ENCODE peak calls at places on chromosome 5, in ten cellular contexts. O is pancreas, S is tibial artery, V is mammary epithelial cell, D is GM10248, L is ovary, B is HFFc6, Y is lower lobe of right lung, W is sigmoid colon, H is adrenal gland. Z is an unnamed sample.

GRCh38 chr5:95720094-95720793 is 10.9 kb upstream of the RHOBTB3 start:
- DNase-seq in L (no peak), O (no peak), H (no peak), D (no peak), B (no peak), S (no peak), Y (no peak), V (no peak), W (no peak), Z (no peak)

GRCh38 chr5:168301593-168302388 is 10.3 kb downstream of the WWC1 start:
- DNase-seq in H (no peak), S (no peak), B (no peak), D (no peak), Y (no peak), V (peak), W (no peak), L (no peak), O (peak), Z (no peak)

GRCh38 chr5:145825751-145826180 is 9.4 kb downstream of the PRELID2 start:
- DNase-seq in L (no peak), H (no peak), D (peak), B (peak), Y (no peak), S (no peak), W (no peak), O (no peak), V (peak), Z (no peak)

GRCh38 chr5:178569485-178569884 is 20.7 kb downstream of the COL23A1 start:
- DNase-seq in Y (no peak), V (no peak), L (no peak), S (no peak), B (no peak), W (no peak), H (no peak), D (no peak), O (no peak), Z (no peak)

GRCh38 chr5:160923927-160924705 is 72.1 kb upstream of the ATP10B start:
- DNase-seq in H (no peak), V (peak), S (no peak), O (peak), L (no peak), Y (peak), D (no peak), B (no peak), W (no peak), Z (no peak)

GRCh38 chr5:111472579-111472978 is 39.8 kb downstream of the STARD4 start:
- DNase-seq in L (no peak), O (no peak), D (peak), Y (no peak), S (no peak), H (no peak), B (no peak), V (no peak), W (no peak), Z (no peak)

GRCh38 chr5:139774980-139775654 is 20.5 kb upstream of the PSD2 start:
- DNase-seq in D (peak), H (peak), V (peak), B (peak), O (peak), L (peak), W (peak), Y (peak), S (peak), Z (peak)

GRCh38 chr5:142095651-142096330 is 12.8 kb upstream of the NDFIP1 start:
- DNase-seq in B (no peak), O (no peak), Y (no peak), V (no peak), L (no peak), W (no peak), D (no peak), S (no peak), H (no peak), Z (no peak)

GRCh38 chr5:124337996-124338395 is 408.4 kb downstream of the ZNF608 start:
- DNase-seq in D (no peak), S (no peak), Y (no peak), V (no peak), W (no peak), B (no peak), H (no peak), L (no peak), O (no peak), Z (no peak)

GRCh38 chr5:168920019-168920813 is 341.0 kb upstream of the PANK3 start:
- DNase-seq in W (no peak), D (no peak), Y (peak), L (no peak), S (no peak), O (no peak), H (no peak), V (no peak), B (no peak), Z (no peak)

GRCh38 chr5:1751026-1751863 is 48.4 kb downstream of the MRPL36 start:
- DNase-seq in B (no peak), V (no peak), W (peak), Y (peak), S (no peak), H (peak), L (no peak), O (no peak), D (no peak), Z (no peak)

GRCh38 chr5:173730610-173731302 is 114.3 kb upstream of the BOD1 start:
- DNase-seq in W (no peak), D (no peak), V (no peak), O (no peak), B (no peak), L (no peak), Y (no peak), S (no peak), H (no peak), Z (no peak)

GRCh38 chr5:130759061-130759460 is 406.0 kb downstream of the HINT1 start:
- DNase-seq in L (no peak), S (no peak), B (no peak), Y (no peak), V (no peak), D (no peak), O (no peak), W (no peak), H (no peak), Z (no peak)

GRCh38 chr5:177528631-177529030 is 11.9 kb upstream of the DDX41 start:
- DNase-seq in W (peak), D (no peak), Y (no peak), O (no peak), L (no peak), B (no peak), V (no peak), S (no peak), H (no peak), Z (no peak)

GRCh38 chr5:140794594-140795258 is at the start of gene PCDHA2:
- DNase-seq in S (no peak), V (no peak), B (no peak), Y (no peak), W (no peak), O (no peak), D (no peak), H (no peak), L (no peak), Z (no peak)

GRCh38 chr5:9771079-9771478 is 140.9 kb upstream of the TAS2R1 start:
- DNase-seq in D (no peak), W (no peak), S (no peak), L (no peak), B (no peak), Y (no peak), H (no peak), O (no peak), V (no peak), Z (no peak)

GRCh38 chr5:93620487-93621339 is 37.7 kb downstream of the NR2F1 start:
- DNase-seq in L (peak), B (peak), Y (peak), V (peak), D (peak), W (peak), H (peak), S (peak), O (peak), Z (no peak)

GRCh38 chr5:138696501-138696900 is 56.7 kb upstream of the CTNNA1 start:
- DNase-seq in V (peak), W (no peak), H (peak), O (no peak), S (no peak), D (no peak), Y (no peak), L (no peak), B (peak), Z (no peak)

GRCh38 chr5:27450607-27451006 is 412.2 kb upstream of the CDH9 start:
- DNase-seq in Y (no peak), W (no peak), D (no peak), B (peak), S (no peak), V (peak), O (no peak), L (no peak), H (no peak), Z (no peak)

GRCh38 chr5:148147415-148147814 is 20.9 kb upstream of the SPINK14 start:
- DNase-seq in O (no peak), B (no peak), H (no peak), L (no peak), S (no peak), W (no peak), Y (no peak), D (no peak), V (no peak), Z (no peak)

GRCh38 chr5:43661102-43661501 is 58.1 kb downstream of the NNT start:
- DNase-seq in B (peak), W (no peak), S (no peak), V (peak), H (peak), Y (no peak), O (no peak), D (no peak), L (no peak), Z (no peak)

GRCh38 chr5:37549411-37549810 is 170.3 kb downstream of the WDR70 start:
- DNase-seq in B (no peak), L (no peak), H (no peak), S (no peak), Y (no peak), V (no peak), W (no peak), O (no peak), D (no peak), Z (no peak)

GRCh38 chr5:113123563-113123962 is 147.0 kb downstream of the DCP2 start:
- DNase-seq in W (no peak), O (no peak), Y (no peak), S (no peak), D (no peak), H (no peak), V (no peak), B (no peak), L (no peak), Z (no peak)

GRCh38 chr5:86108825-86109224 is 508.9 kb upstream of the COX7C start:
- DNase-seq in L (no peak), B (no peak), D (no peak), W (no peak), S (no peak), Y (no peak), V (no peak), O (no peak), H (no peak), Z (no peak)

GRCh38 chr5:121432-121831 is 29.5 kb downstream of the PLEKHG4B start:
- DNase-seq in H (no peak), L (no peak), Y (no peak), W (no peak), B (no peak), S (no peak), O (no peak), V (no peak), D (no peak), Z (no peak)

GRCh38 chr5:43428034-43428712 is 16.0 kb upstream of the CCL28 start:
- DNase-seq in B (peak), L (no peak), H (no peak), D (no peak), W (no peak), Y (no peak), S (no peak), V (peak), O (no peak), Z (no peak)

GRCh38 chr5:114237766-114238165 is 124.1 kb upstream of the KCNN2 start:
- DNase-seq in D (no peak), H (no peak), V (peak), L (no peak), B (peak), O (no peak), W (no peak), S (no peak), Y (no peak), Z (no peak)

GRCh38 chr5:170631471-170632195 is 127.8 kb downstream of the KCNIP1 start:
- DNase-seq in H (peak), Y (no peak), D (no peak), W (peak), V (no peak), O (no peak), S (peak), L (no peak), B (no peak), Z (no peak)
- TF ChIP-seq CTCF in H (no peak), Y (no peak), D (no peak), W (no peak), V (peak), O (no peak), S (no peak), L (no peak), B (peak), Z (no peak)

DNA sequence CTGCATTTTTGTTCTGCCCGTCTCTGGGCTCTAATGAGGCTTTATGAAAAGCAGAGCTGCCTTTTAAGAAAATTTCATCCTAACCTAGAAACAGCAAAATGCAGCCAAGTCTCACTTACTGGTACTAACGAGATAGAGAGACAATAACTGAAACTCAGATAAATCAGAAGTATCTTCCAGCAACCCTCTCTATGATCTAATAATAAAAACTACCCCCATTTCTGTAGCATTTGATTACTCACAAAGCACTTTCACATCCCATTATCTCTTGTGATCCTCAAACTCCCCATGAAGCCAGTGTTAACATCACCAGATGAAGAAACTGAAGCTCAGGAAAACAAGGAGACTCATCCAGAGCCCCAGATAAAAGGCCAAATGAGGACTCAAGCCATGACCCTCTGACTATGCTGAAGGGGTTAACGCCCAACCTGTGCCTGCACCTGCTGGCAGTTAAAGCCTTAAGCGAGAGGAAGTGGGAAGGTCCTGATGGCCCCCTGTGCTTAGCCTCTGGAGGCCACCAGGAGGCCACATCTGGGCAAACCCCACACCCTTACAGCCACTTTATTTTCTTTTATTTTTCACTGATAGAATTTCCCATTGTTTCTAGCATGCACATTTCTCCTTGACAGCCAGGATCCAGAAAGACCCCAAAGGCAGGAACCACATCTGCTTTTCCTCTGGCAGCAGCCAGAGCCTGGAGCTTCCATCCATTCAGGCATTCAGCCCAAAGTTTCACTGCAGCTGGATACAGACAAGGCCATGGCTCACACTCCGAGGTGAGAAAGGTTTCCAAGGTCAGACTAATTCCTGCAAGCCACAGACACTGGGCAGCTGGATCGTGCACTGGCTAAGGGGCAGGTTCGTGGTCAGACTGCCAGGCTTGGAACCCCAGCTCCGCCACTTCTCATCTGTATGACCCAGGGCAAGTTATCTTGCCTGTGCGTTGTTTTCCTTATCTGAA is 37.2 kb downstream of the SPOCK1 start:
- DNase-seq in H (no peak), D (no peak), O (no peak), B (no peak), S (no peak), L (no peak), V (no peak), Y (no peak), W (no peak), Z (no peak)
- TF ChIP-seq CTCF in H (no peak), D (no peak), O (no peak), B (peak), S (no peak), L (no peak), V (no peak), Y (no peak), W (no peak), Z (no peak)

GRCh38 chr5:62562867-62563266 is 15.8 kb upstream of the LRRC70 start:
- DNase-seq in Y (no peak), O (no peak), D (no peak), H (no peak), V (no peak), B (no peak), W (no peak), S (no peak), L (no peak), Z (no peak)
- TF ChIP-seq CTCF in Y (no peak), O (no peak), D (no peak), H (no peak), V (peak), B (peak), W (no peak), S (no peak), L (no peak), Z (no peak)

DNA sequence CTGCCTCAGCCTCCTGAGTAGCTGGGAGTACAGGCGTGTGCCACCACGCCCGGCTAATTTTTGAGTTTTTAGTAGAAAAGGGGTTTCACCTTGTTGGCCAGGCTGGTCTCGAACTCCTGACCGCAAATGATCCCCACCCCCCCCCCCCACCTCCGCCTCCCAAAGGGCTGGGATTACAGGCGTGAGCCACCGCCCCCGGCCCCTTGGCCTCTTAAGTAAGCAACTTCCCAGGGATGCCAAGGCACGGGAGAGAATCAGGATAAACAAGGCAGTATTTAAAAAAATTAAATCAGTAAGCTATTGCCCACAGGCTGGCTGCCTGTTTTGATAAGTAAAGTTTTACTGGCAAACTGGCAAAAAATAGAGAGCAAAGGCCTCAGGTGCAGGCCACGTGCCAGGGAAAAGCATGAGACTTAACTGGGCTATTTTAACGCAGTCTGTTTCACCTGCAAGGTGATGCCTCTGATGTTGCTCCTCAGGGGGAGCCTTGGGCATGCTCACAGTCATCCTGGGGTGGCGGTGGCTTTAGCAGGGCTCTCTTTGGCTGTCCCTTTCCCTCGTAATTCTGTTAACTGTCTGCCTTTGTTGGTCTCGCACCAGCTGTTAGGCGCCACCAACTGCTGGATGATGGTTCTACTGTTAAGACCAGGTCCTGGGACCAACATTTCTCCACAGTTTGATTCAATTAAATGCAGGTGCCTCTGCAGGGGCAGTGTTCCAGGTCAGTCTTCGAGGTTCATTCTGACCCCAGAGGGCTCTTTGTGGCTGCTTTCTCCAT is 19.4 kb upstream of the RNF130 start:
- DNase-seq in V (peak), H (peak), S (peak), O (peak), Y (no peak), D (no peak), W (no peak), L (no peak), B (no peak), Z (no peak)
- TF ChIP-seq CTCF in V (peak), H (no peak), S (no peak), O (no peak), Y (no peak), D (peak), W (no peak), L (no peak), B (peak), Z (no peak)

DNA sequence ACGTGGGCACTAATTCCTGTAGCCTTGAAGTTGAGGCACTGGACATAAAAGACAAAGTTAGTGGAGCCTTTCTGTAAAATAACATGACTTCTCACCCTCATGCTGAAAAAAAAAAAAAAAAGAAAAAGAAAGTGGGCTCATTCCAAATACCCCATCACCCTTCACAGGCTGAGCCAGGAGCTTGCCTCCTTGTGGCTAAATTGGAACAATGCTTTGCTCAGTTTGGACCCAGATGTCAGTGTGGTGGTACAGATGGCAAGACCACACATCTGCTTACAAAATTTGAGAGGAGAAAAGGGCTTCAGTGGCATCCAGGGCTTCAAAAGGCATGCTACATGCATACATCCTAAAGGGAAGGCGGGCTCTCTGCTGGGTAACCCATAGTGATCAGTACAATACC is 342.8 kb downstream of the EBF1 start:
- DNase-seq in Y (no peak), B (no peak), W (no peak), S (no peak), L (no peak), O (no peak), V (no peak), D (no peak), H (no peak), Z (no peak)
- TF ChIP-seq CTCF in Y (peak), B (no peak), W (no peak), S (no peak), L (no peak), O (no peak), V (peak), D (no peak), H (no peak), Z (no peak)

GRCh38 chr5:109959652-109960051 is 269.9 kb downstream of the MAN2A1 start:
- DNase-seq in L (no peak), S (no peak), Y (no peak), W (no peak), D (no peak), H (no peak), V (no peak), O (no peak), B (no peak), Z (no peak)
- TF ChIP-seq CTCF in L (no peak), S (no peak), Y (no peak), W (no peak), D (no peak), H (peak), V (no peak), O (no peak), B (peak), Z (no peak)

GRCh38 chr5:73295447-73295846 is 122.5 kb downstream of the TMEM174 start:
- DNase-seq in H (no peak), Y (no peak), W (no peak), B (no peak), D (no peak), V (no peak), O (no peak), L (no peak), S (no peak), Z (no peak)
- TF ChIP-seq CTCF in H (no peak), Y (peak), W (no peak), B (no peak), D (no peak), V (peak), O (no peak), L (no peak), S (no peak), Z (no peak)

GRCh38 chr5:87899109-87900100 is 369.2 kb downstream of the TMEM161B start:
- DNase-seq in W (peak), B (no peak), D (no peak), V (no peak), O (no peak), S (no peak), H (no peak), Y (no peak), L (no peak), Z (no peak)
- TF ChIP-seq CTCF in W (no peak), B (no peak), D (no peak), V (no peak), O (no peak), S (no peak), H (no peak), Y (no peak), L (no peak), Z (no peak)